ENCODE peak calls at places on chromosomes 5 and 9, in four cellular contexts. One of them, this sample, is unnamed.

GRCh38 chr5:84650448-84650847 is 265.8 kb upstream of the EDIL3 start:
- DNase-seq in AG10803: no peak
- DNase-seq in stimulated activated CD4-positive, alpha-beta T cell treated with anti-CD3 and anti-CD28 coated beads, Interleukin-15, amount 100 ng/mL, for 1 hour: no peak
- DNase-seq in EH: no peak
- DNase-seq in this sample: no peak

GRCh38 chr5:980001-980588 is 28.5 kb upstream of the NKD2 start:
- DNase-seq in AG10803: peak; percentile 44
- DNase-seq in stimulated activated CD4-positive, alpha-beta T cell treated with anti-CD3 and anti-CD28 coated beads, Interleukin-15, amount 100 ng/mL, for 1 hour: no peak
- DNase-seq in EH: no peak
- DNase-seq in this sample: peak; percentile 77

GRCh38 chr5:150277043-150277442 is 12.5 kb downstream of the CAMK2A start:
- DNase-seq in stimulated activated CD4-positive, alpha-beta T cell treated with anti-CD3 and anti-CD28 coated beads, Interleukin-15, amount 100 ng/mL, for 1 hour: no peak
- DNase-seq in AG10803: no peak
- DNase-seq in EH: no peak
- DNase-seq in this sample: no peak

GRCh38 chr5:79829260-79829659 is 139.6 kb downstream of the CMYA5 start:
- DNase-seq in EH: peak; percentile 16
- DNase-seq in AG10803: no peak
- DNase-seq in stimulated activated CD4-positive, alpha-beta T cell treated with anti-CD3 and anti-CD28 coated beads, Interleukin-15, amount 100 ng/mL, for 1 hour: no peak
- DNase-seq in this sample: no peak

GRCh38 chr5:3214838-3215374 is 380.7 kb upstream of the IRX1 start:
- DNase-seq in EH: no peak
- DNase-seq in AG10803: no peak
- DNase-seq in stimulated activated CD4-positive, alpha-beta T cell treated with anti-CD3 and anti-CD28 coated beads, Interleukin-15, amount 100 ng/mL, for 1 hour: no peak
- DNase-seq in this sample: no peak

GRCh38 chr9:5886114-5886939 is 4.4 kb upstream of the MLANA start:
- DNase-seq in AG10803: peak; percentile 53
- DNase-seq in stimulated activated CD4-positive, alpha-beta T cell treated with anti-CD3 and anti-CD28 coated beads, Interleukin-15, amount 100 ng/mL, for 1 hour: peak; percentile 68
- DNase-seq in EH: peak; percentile 67
- DNase-seq in this sample: peak; percentile 50

GRCh38 chr5:150142800-150143724 is 12.6 kb downstream of the PDGFRB start:
- DNase-seq in EH: peak; percentile 99
- DNase-seq in stimulated activated CD4-positive, alpha-beta T cell treated with anti-CD3 and anti-CD28 coated beads, Interleukin-15, amount 100 ng/mL, for 1 hour: no peak
- DNase-seq in AG10803: peak; percentile 95
- DNase-seq in this sample: peak; percentile 37

GRCh38 chr5:180233729-180234128 is 24.7 kb upstream of the RASGEF1C start:
- DNase-seq in stimulated activated CD4-positive, alpha-beta T cell treated with anti-CD3 and anti-CD28 coated beads, Interleukin-15, amount 100 ng/mL, for 1 hour: no peak
- DNase-seq in EH: no peak
- DNase-seq in AG10803: no peak
- DNase-seq in this sample: no peak

GRCh38 chr5:178284095-178284675 is 51.6 kb upstream of the PHYKPL start:
- DNase-seq in AG10803: no peak
- DNase-seq in EH: no peak
- DNase-seq in stimulated activated CD4-positive, alpha-beta T cell treated with anti-CD3 and anti-CD28 coated beads, Interleukin-15, amount 100 ng/mL, for 1 hour: no peak
- DNase-seq in this sample: no peak

GRCh38 chr9:131618071-131618479 is 72.8 kb downstream of the PRRT1B start:
- DNase-seq in EH: peak; percentile 23
- DNase-seq in AG10803: no peak
- DNase-seq in stimulated activated CD4-positive, alpha-beta T cell treated with anti-CD3 and anti-CD28 coated beads, Interleukin-15, amount 100 ng/mL, for 1 hour: no peak
- DNase-seq in this sample: peak; percentile 42

GRCh38 chr9:114017741-114018715 is 60.1 kb downstream of the AMBP start:
- DNase-seq in stimulated activated CD4-positive, alpha-beta T cell treated with anti-CD3 and anti-CD28 coated beads, Interleukin-15, amount 100 ng/mL, for 1 hour: no peak
- DNase-seq in EH: no peak
- DNase-seq in AG10803: no peak
- DNase-seq in this sample: peak; percentile 30

GRCh38 chr5:154213592-154213991 is 23.1 kb downstream of the GALNT10 start:
- DNase-seq in stimulated activated CD4-positive, alpha-beta T cell treated with anti-CD3 and anti-CD28 coated beads, Interleukin-15, amount 100 ng/mL, for 1 hour: no peak
- DNase-seq in AG10803: no peak
- DNase-seq in EH: no peak
- DNase-seq in this sample: no peak

GRCh38 chr5:129591508-129592160 is 131.5 kb downstream of the ADAMTS19 start:
- DNase-seq in EH: no peak
- DNase-seq in AG10803: no peak
- DNase-seq in stimulated activated CD4-positive, alpha-beta T cell treated with anti-CD3 and anti-CD28 coated beads, Interleukin-15, amount 100 ng/mL, for 1 hour: no peak
- DNase-seq in this sample: no peak

GRCh38 chr5:168244838-168245555 is 46.4 kb upstream of the WWC1 start:
- DNase-seq in EH: no peak
- DNase-seq in AG10803: no peak
- DNase-seq in stimulated activated CD4-positive, alpha-beta T cell treated with anti-CD3 and anti-CD28 coated beads, Interleukin-15, amount 100 ng/mL, for 1 hour: no peak
- DNase-seq in this sample: no peak

GRCh38 chr5:139565411-139566305 is 4.5 kb downstream of the UBE2D2 start:
- DNase-seq in EH: peak; percentile 48
- DNase-seq in stimulated activated CD4-positive, alpha-beta T cell treated with anti-CD3 and anti-CD28 coated beads, Interleukin-15, amount 100 ng/mL, for 1 hour: no peak
- DNase-seq in AG10803: peak; percentile 26
- DNase-seq in this sample: no peak

GRCh38 chr5:10594591-10595210 is 30.8 kb downstream of the ANKRD33B start:
- DNase-seq in EH: peak; percentile 50
- DNase-seq in AG10803: no peak
- DNase-seq in stimulated activated CD4-positive, alpha-beta T cell treated with anti-CD3 and anti-CD28 coated beads, Interleukin-15, amount 100 ng/mL, for 1 hour: no peak
- DNase-seq in this sample: no peak

GRCh38 chr5:14958196-14958595 is 86.6 kb upstream of the ANKH start:
- DNase-seq in stimulated activated CD4-positive, alpha-beta T cell treated with anti-CD3 and anti-CD28 coated beads, Interleukin-15, amount 100 ng/mL, for 1 hour: no peak
- DNase-seq in AG10803: peak; percentile 18
- DNase-seq in EH: peak; percentile 13
- DNase-seq in this sample: no peak

GRCh38 chr9:95283678-95284077 is 33.8 kb downstream of the FANCC start:
- DNase-seq in stimulated activated CD4-positive, alpha-beta T cell treated with anti-CD3 and anti-CD28 coated beads, Interleukin-15, amount 100 ng/mL, for 1 hour: no peak
- DNase-seq in EH: no peak
- DNase-seq in AG10803: no peak
- DNase-seq in this sample: no peak

GRCh38 chr9:125748511-125749099 is 1.4 kb downstream of the PBX3 start:
- DNase-seq in AG10803: no peak
- DNase-seq in EH: peak; percentile 42
- DNase-seq in stimulated activated CD4-positive, alpha-beta T cell treated with anti-CD3 and anti-CD28 coated beads, Interleukin-15, amount 100 ng/mL, for 1 hour: no peak
- DNase-seq in this sample: no peak

GRCh38 chr5:179302499-179303185 is 42.6 kb downstream of the ADAMTS2 start:
- DNase-seq in AG10803: no peak
- DNase-seq in stimulated activated CD4-positive, alpha-beta T cell treated with anti-CD3 and anti-CD28 coated beads, Interleukin-15, amount 100 ng/mL, for 1 hour: no peak
- DNase-seq in EH: no peak
- DNase-seq in this sample: no peak

GRCh38 chr9:3386753-3387152 is 139.0 kb downstream of the RFX3 start:
- DNase-seq in EH: no peak
- DNase-seq in AG10803: no peak
- DNase-seq in stimulated activated CD4-positive, alpha-beta T cell treated with anti-CD3 and anti-CD28 coated beads, Interleukin-15, amount 100 ng/mL, for 1 hour: no peak
- DNase-seq in this sample: no peak

GRCh38 chr5:65867509-65868195 is 58.7 kb upstream of the ERBIN start:
- DNase-seq in EH: peak; percentile 71
- DNase-seq in stimulated activated CD4-positive, alpha-beta T cell treated with anti-CD3 and anti-CD28 coated beads, Interleukin-15, amount 100 ng/mL, for 1 hour: no peak
- DNase-seq in AG10803: no peak
- DNase-seq in this sample: no peak

GRCh38 chr5:148984333-148984732 is 78.5 kb downstream of the SH3TC2 start:
- DNase-seq in EH: peak; percentile 69
- DNase-seq in AG10803: no peak
- DNase-seq in stimulated activated CD4-positive, alpha-beta T cell treated with anti-CD3 and anti-CD28 coated beads, Interleukin-15, amount 100 ng/mL, for 1 hour: no peak
- DNase-seq in this sample: no peak

GRCh38 chr9:89592963-89593775 is 11.6 kb upstream of the GADD45G start:
- DNase-seq in stimulated activated CD4-positive, alpha-beta T cell treated with anti-CD3 and anti-CD28 coated beads, Interleukin-15, amount 100 ng/mL, for 1 hour: no peak
- DNase-seq in AG10803: no peak
- DNase-seq in EH: peak; percentile 78
- DNase-seq in this sample: no peak

GRCh38 chr5:126055348-126055729 is 367.9 kb upstream of the GRAMD2B start:
- DNase-seq in stimulated activated CD4-positive, alpha-beta T cell treated with anti-CD3 and anti-CD28 coated beads, Interleukin-15, amount 100 ng/mL, for 1 hour: no peak
- DNase-seq in EH: no peak
- DNase-seq in AG10803: no peak
- DNase-seq in this sample: no peak

GRCh38 chr5:37248970-37249819 is at the start of gene CPLANE1:
- DNase-seq in EH: peak; percentile 84
- DNase-seq in AG10803: peak; percentile 80
- DNase-seq in stimulated activated CD4-positive, alpha-beta T cell treated with anti-CD3 and anti-CD28 coated beads, Interleukin-15, amount 100 ng/mL, for 1 hour: peak; percentile 42
- DNase-seq in this sample: peak; percentile 72

GRCh38 chr5:39226100-39226451 is 6.7 kb upstream of the FYB1 start:
- DNase-seq in stimulated activated CD4-positive, alpha-beta T cell treated with anti-CD3 and anti-CD28 coated beads, Interleukin-15, amount 100 ng/mL, for 1 hour: no peak
- DNase-seq in AG10803: no peak
- DNase-seq in EH: no peak
- DNase-seq in this sample: no peak

GRCh38 chr5:166509085-166509484 is 1782.4 kb upstream of the WWC1 start:
- DNase-seq in EH: no peak
- DNase-seq in AG10803: no peak
- DNase-seq in stimulated activated CD4-positive, alpha-beta T cell treated with anti-CD3 and anti-CD28 coated beads, Interleukin-15, amount 100 ng/mL, for 1 hour: no peak
- DNase-seq in this sample: no peak

GRCh38 chr9:95750725-95751644 is 124.5 kb upstream of the ERCC6L2 start:
- DNase-seq in stimulated activated CD4-positive, alpha-beta T cell treated with anti-CD3 and anti-CD28 coated beads, Interleukin-15, amount 100 ng/mL, for 1 hour: no peak
- DNase-seq in EH: no peak
- DNase-seq in AG10803: no peak
- DNase-seq in this sample: no peak

GRCh38 chr5:82812575-82812974 is 264.6 kb downstream of the TMEM167A start:
- DNase-seq in AG10803: peak; percentile 15
- DNase-seq in stimulated activated CD4-positive, alpha-beta T cell treated with anti-CD3 and anti-CD28 coated beads, Interleukin-15, amount 100 ng/mL, for 1 hour: no peak
- DNase-seq in EH: no peak
- DNase-seq in this sample: no peak

GRCh38 chr9:90547896-90548295 is 94.7 kb downstream of the DIRAS2 start:
- DNase-seq in EH: peak; percentile 1
- DNase-seq in stimulated activated CD4-positive, alpha-beta T cell treated with anti-CD3 and anti-CD28 coated beads, Interleukin-15, amount 100 ng/mL, for 1 hour: no peak
- DNase-seq in AG10803: peak; percentile 1
- DNase-seq in this sample: no peak

GRCh38 chr5:78405820-78406750 is 45.7 kb downstream of the SCAMP1 start:
- DNase-seq in EH: peak; percentile 74
- DNase-seq in AG10803: peak; percentile 53
- DNase-seq in stimulated activated CD4-positive, alpha-beta T cell treated with anti-CD3 and anti-CD28 coated beads, Interleukin-15, amount 100 ng/mL, for 1 hour: no peak
- DNase-seq in this sample: no peak

GRCh38 chr5:138082033-138082432 is 1.8 kb upstream of the WNT8A start:
- DNase-seq in EH: no peak
- DNase-seq in stimulated activated CD4-positive, alpha-beta T cell treated with anti-CD3 and anti-CD28 coated beads, Interleukin-15, amount 100 ng/mL, for 1 hour: no peak
- DNase-seq in AG10803: no peak
- DNase-seq in this sample: no peak

GRCh38 chr5:106822851-106823250 is 847.9 kb downstream of the EFNA5 start:
- DNase-seq in stimulated activated CD4-positive, alpha-beta T cell treated with anti-CD3 and anti-CD28 coated beads, Interleukin-15, amount 100 ng/mL, for 1 hour: no peak
- DNase-seq in EH: no peak
- DNase-seq in AG10803: no peak
- DNase-seq in this sample: no peak